ENCODE peak calls at places on chromosomes 13 and 19, in eight cellular contexts. F, O, J, P, S, M, T and V are unnamed samples.

GRCh38 chr19:7265963-7266362 is 28.3 kb downstream of the INSR start:
- DNase-seq in F (no peak), O (no peak), J (no peak), P (no peak), S (no peak), M (no peak), T (no peak), V (no peak)

GRCh38 chr13:112671359-112671758 is 18.5 kb upstream of the ATP11A start:
- DNase-seq in F (no peak), O (no peak), J (no peak), P (no peak), S (no peak), M (no peak), T (no peak), V (no peak)

GRCh38 chr13:110118106-110118505 is 188.9 kb downstream of the COL4A1 start:
- DNase-seq in F (no peak), O (no peak), J (no peak), P (no peak), S (no peak), M (no peak), T (no peak), V (no peak)

GRCh38 chr13:77219401-77219800 is 107.5 kb downstream of the MYCBP2 start:
- DNase-seq in F (no peak), O (no peak), J (no peak), P (no peak), S (no peak), M (no peak), T (no peak), V (no peak)

GRCh38 chr13:31046711-31047279 is 114.3 kb downstream of the TEX26 start:
- DNase-seq in F (peak), O (peak), J (peak), P (no peak), S (no peak), M (peak), T (no peak), V (no peak)

GRCh38 chr19:58577581-58578429 is 4.7 kb upstream of the MZF1 start:
- DNase-seq in F (no peak), O (no peak), J (no peak), P (no peak), S (no peak), M (peak), T (no peak), V (no peak)

GRCh38 chr13:90947976-90948375 is 399.5 kb upstream of the MIR17HG start:
- DNase-seq in F (no peak), O (no peak), J (no peak), P (no peak), S (no peak), M (no peak), T (no peak), V (peak)

GRCh38 chr13:30376426-30377311 is 45.6 kb upstream of the UBE2L5 start:
- DNase-seq in F (no peak), O (no peak), J (peak), P (peak), S (peak), M (no peak), T (no peak), V (no peak)

GRCh38 chr13:108003626-108004025 is 211.7 kb downstream of the LIG4 start:
- DNase-seq in F (no peak), O (no peak), J (peak), P (no peak), S (no peak), M (no peak), T (no peak), V (peak)

GRCh38 chr13:80235131-80235530 is 105.8 kb downstream of the SPRY2 start:
- DNase-seq in F (peak), O (peak), J (peak), P (no peak), S (no peak), M (no peak), T (no peak), V (no peak)

GRCh38 chr19:18340237-18340989 is at the start of gene PGPEP1:
- DNase-seq in F (peak), O (peak), J (peak), P (peak), S (peak), M (peak), T (peak), V (peak)

GRCh38 chr13:94154362-94154761 is 325.1 kb downstream of the DCT start:
- DNase-seq in F (peak), O (peak), J (no peak), P (peak), S (no peak), M (no peak), T (peak), V (no peak)

GRCh38 chr13:114234645-114235421 is at the start of gene CDC16:
- DNase-seq in F (peak), O (peak), J (peak), P (peak), S (peak), M (peak), T (peak), V (peak)

GRCh38 chr19:47430041-47430802 is 10.9 kb upstream of the MEIS3 start:
- DNase-seq in F (peak), O (peak), J (no peak), P (peak), S (no peak), M (no peak), T (peak), V (no peak)

GRCh38 chr19:33293255-33294057 is 8.9 kb downstream of the CEBPA start:
- DNase-seq in F (peak), O (peak), J (no peak), P (peak), S (no peak), M (no peak), T (peak), V (peak)

GRCh38 chr19:17468302-17469091 is 1.8 kb upstream of the SLC27A1 start:
- DNase-seq in F (no peak), O (no peak), J (no peak), P (peak), S (no peak), M (peak), T (peak), V (no peak)

GRCh38 chr13:32903720-32904119 is 112.5 kb upstream of the KL start:
- DNase-seq in F (no peak), O (no peak), J (no peak), P (no peak), S (no peak), M (no peak), T (no peak), V (peak)

GRCh38 chr19:11288349-11288748 is 7.6 kb upstream of the TSPAN16 start:
- DNase-seq in F (peak), O (peak), J (no peak), P (peak), S (no peak), M (no peak), T (peak), V (no peak)

GRCh38 chr19:3565177-3565576 is 7.6 kb upstream of the HMG20B start:
- DNase-seq in F (peak), O (no peak), J (no peak), P (no peak), S (no peak), M (no peak), T (no peak), V (peak)